ENCODE peak calls at places on chromosomes 16 and 17, in ten cellular contexts. C is RWPE2; U is stomach; L is AG04450; S is fibroblast of lung; N is body of pancreas; P is breast epithelium; Z is right lobe of liver; V is CD4-positive, alpha-beta T cell; I is cardiac muscle cell. B is an unnamed sample.

GRCh38 chr16:17072104-17072503 is 398.7 kb downstream of the XYLT1 start:
- DNase-seq in Z (no peak), V (no peak), S (no peak), C (no peak), P (no peak), I (no peak), N (no peak), L (no peak), U (no peak), B (peak)

GRCh38 chr17:83179811-83180210 is 100.4 kb downstream of the METRNL start:
- DNase-seq in V (no peak), L (no peak), I (no peak), S (no peak), Z (peak), N (no peak), U (no peak), C (no peak), P (no peak), B (no peak)

GRCh38 chr17:41777579-41778188 is 8.8 kb downstream of the JUP start:
- DNase-seq in U (peak), I (no peak), N (peak), V (no peak), C (no peak), S (peak), Z (peak), L (peak), P (peak), B (no peak)

GRCh38 chr17:72342582-72343527 is 222.0 kb downstream of the SOX9 start:
- DNase-seq in U (no peak), Z (no peak), N (no peak), L (no peak), V (no peak), C (no peak), P (peak), I (no peak), S (no peak), B (no peak)

GRCh38 chr17:1977583-1978395 is 47.3 kb downstream of the RTN4RL1 start:
- DNase-seq in U (no peak), V (no peak), C (no peak), S (no peak), L (no peak), Z (no peak), I (peak), N (peak), P (no peak), B (no peak)

GRCh38 chr16:15899538-15900100 is 11.2 kb upstream of the CEP20 start:
- DNase-seq in N (peak), I (no peak), U (peak), Z (no peak), C (peak), L (peak), S (peak), P (peak), V (no peak), B (peak)

GRCh38 chr17:70307430-70307829 is 138.1 kb downstream of the KCNJ2 start:
- DNase-seq in L (no peak), C (no peak), U (no peak), Z (no peak), N (no peak), I (no peak), S (peak), V (no peak), P (no peak), B (no peak)

GRCh38 chr17:1083451-1084187 is 86.7 kb downstream of the TIMM22 start:
- DNase-seq in L (no peak), C (no peak), N (no peak), S (peak), V (no peak), I (no peak), U (peak), Z (no peak), P (no peak), B (no peak)

GRCh38 chr17:31663576-31663975 is 195.5 kb downstream of the COPRS start:
- DNase-seq in S (peak), I (no peak), Z (no peak), P (no peak), N (no peak), L (no peak), U (no peak), V (no peak), C (no peak), B (no peak)

GRCh38 chr17:80474231-80474932 is 2.0 kb downstream of the NPTX1 start:
- DNase-seq in L (no peak), V (peak), S (peak), C (no peak), I (no peak), P (no peak), U (no peak), Z (no peak), N (no peak), B (no peak)

GRCh38 chr16:14070555-14070876 is 603 bp upstream of the MRTFB start:
- DNase-seq in P (no peak), S (no peak), Z (no peak), L (no peak), C (no peak), I (no peak), V (no peak), U (no peak), N (no peak), B (no peak)

GRCh38 chr17:79223953-79224352 is 149.3 kb downstream of the ENGASE start:
- DNase-seq in I (no peak), L (no peak), U (no peak), N (no peak), P (no peak), C (no peak), V (no peak), S (no peak), Z (no peak), B (no peak)

GRCh38 chr16:85805442-85806045 is 6.0 kb downstream of the COX4I1 start:
- DNase-seq in U (no peak), N (no peak), I (no peak), C (no peak), V (no peak), P (no peak), S (no peak), L (no peak), Z (no peak), B (no peak)

GRCh38 chr17:38352245-38353083 is 820 bp downstream of the SOCS7 start:
- DNase-seq in U (peak), C (no peak), S (peak), P (no peak), I (peak), V (peak), Z (no peak), L (no peak), N (peak), B (no peak)

GRCh38 chr17:8506145-8506544 is 70.5 kb downstream of the NDEL1 start:
- DNase-seq in S (no peak), P (no peak), I (no peak), C (no peak), V (no peak), L (no peak), U (no peak), N (no peak), Z (no peak), B (no peak)

GRCh38 chr16:79360267-79360666 is 240.3 kb downstream of the MAF start:
- DNase-seq in I (no peak), S (no peak), V (no peak), C (peak), Z (no peak), L (no peak), U (peak), P (no peak), N (no peak), B (peak)

GRCh38 chr16:10206215-10206614 is 24.0 kb upstream of the GRIN2A start:
- DNase-seq in L (no peak), Z (no peak), N (no peak), I (no peak), C (no peak), U (no peak), V (no peak), P (no peak), S (no peak), B (peak)

GRCh38 chr17:42586514-42587230 is 9.1 kb upstream of the PSMC3IP start:
- DNase-seq in P (no peak), I (no peak), S (no peak), C (no peak), L (no peak), N (no peak), U (no peak), V (no peak), Z (no peak), B (peak)

GRCh38 chr17:60156746-60157145 is 7.0 kb downstream of the CA4 start:
- DNase-seq in C (no peak), V (no peak), P (no peak), N (no peak), S (no peak), U (no peak), I (no peak), Z (no peak), L (no peak), B (no peak)

GRCh38 chr17:20174588-20175265 is 165.6 kb downstream of the SPECC1 start:
- DNase-seq in I (no peak), S (peak), P (no peak), N (no peak), C (no peak), Z (no peak), U (peak), L (no peak), V (no peak), B (no peak)

GRCh38 chr16:83813818-83814653 is 6.3 kb downstream of the HSBP1 start:
- DNase-seq in U (no peak), P (no peak), C (no peak), I (peak), Z (peak), S (peak), V (no peak), L (peak), N (peak), B (no peak)

GRCh38 chr16:82936941-82937551 is 310.3 kb downstream of the CDH13 start:
- DNase-seq in Z (no peak), V (no peak), C (no peak), L (peak), S (peak), N (no peak), I (no peak), U (no peak), P (no peak), B (no peak)

GRCh38 chr17:81427446-81428120 is 32.3 kb downstream of the BAHCC1 start:
- DNase-seq in S (no peak), V (no peak), Z (peak), P (no peak), C (no peak), N (peak), U (peak), I (no peak), L (no peak), B (no peak)

GRCh38 chr16:74951676-74952075 is 33.2 kb downstream of the WDR59 start:
- DNase-seq in L (no peak), P (no peak), V (no peak), C (no peak), U (no peak), S (no peak), I (no peak), N (no peak), Z (no peak), B (no peak)

GRCh38 chr17:17837380-17837821 is 615 bp upstream of the SREBF1 start:
- DNase-seq in P (no peak), S (peak), Z (no peak), L (no peak), I (no peak), V (no peak), C (no peak), N (peak), U (no peak), B (no peak)

GRCh38 chr16:86823895-86824671 is 245.7 kb downstream of the FOXL1 start:
- DNase-seq in S (peak), N (no peak), P (no peak), V (no peak), C (no peak), U (no peak), L (peak), I (no peak), Z (no peak), B (no peak)

GRCh38 chr17:68195667-68196393 is 52.0 kb upstream of the AMZ2 start:
- DNase-seq in L (no peak), C (peak), I (peak), N (no peak), U (no peak), P (no peak), Z (no peak), S (no peak), V (no peak), B (no peak)

GRCh38 chr17:43676471-43676870 is 14.7 kb upstream of the MEOX1 start:
- DNase-seq in S (peak), V (no peak), N (no peak), U (no peak), I (no peak), C (no peak), Z (no peak), P (no peak), L (no peak), B (no peak)

GRCh38 chr17:28328325-28328724 is 6.9 kb downstream of the IFT20 start:
- DNase-seq in N (no peak), U (peak), C (no peak), Z (peak), I (no peak), P (no peak), S (peak), V (no peak), L (no peak), B (no peak)

GRCh38 chr17:59618894-59619312 is 792 bp upstream of the CLTC start:
- DNase-seq in P (no peak), Z (no peak), U (no peak), L (no peak), I (peak), V (no peak), C (no peak), S (no peak), N (no peak), B (no peak)

GRCh38 chr17:55720917-55721836 is 1.5 kb downstream of the TMEM100 start:
- DNase-seq in S (no peak), Z (no peak), L (no peak), V (no peak), P (no peak), C (no peak), I (peak), N (no peak), U (no peak), B (no peak)

GRCh38 chr17:4771519-4772234 is at the start of gene TM4SF5:
- DNase-seq in Z (peak), P (no peak), C (no peak), L (no peak), I (no peak), N (peak), S (no peak), V (no peak), U (peak), B (no peak)

GRCh38 chr17:40095356-40095943 is 4.9 kb downstream of the NR1D1 start:
- DNase-seq in L (no peak), I (no peak), Z (no peak), S (no peak), C (no peak), U (peak), P (peak), V (no peak), N (peak), B (no peak)

DNA sequence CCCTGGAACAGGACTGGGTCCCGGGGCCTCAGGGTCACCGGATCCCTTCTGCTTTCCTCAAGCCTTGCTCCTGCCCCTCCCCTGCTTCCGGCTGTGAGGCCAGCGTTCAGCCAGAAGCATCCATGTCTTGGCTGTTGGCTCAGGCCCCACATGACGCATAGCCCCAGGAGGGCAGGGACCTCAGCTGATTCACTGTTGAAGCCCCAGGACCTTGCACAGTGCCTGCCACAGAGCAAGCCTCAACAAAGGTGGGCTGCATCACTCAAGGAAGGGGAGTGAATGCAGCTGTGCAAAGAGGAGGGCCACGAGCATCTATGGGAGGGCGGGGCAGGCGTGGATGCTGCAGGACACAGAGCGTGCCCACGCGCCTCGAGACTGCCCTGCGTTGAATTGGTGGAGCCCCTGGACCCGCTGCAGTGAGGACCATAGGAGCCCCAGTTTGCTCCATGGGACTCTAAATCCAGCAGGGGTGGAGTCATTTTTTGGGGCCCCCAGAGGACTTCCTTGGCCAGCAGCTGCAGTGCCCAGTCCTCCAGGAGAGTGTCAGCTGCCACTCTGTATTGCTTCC is 28.2 kb upstream of the ITGA3 start:
- DNase-seq in N (peak), Z (peak), S (peak), I (no peak), V (no peak), U (peak), C (peak), P (peak), L (peak), B (peak)
- H3K27ac ChIP-seq in N (peak), Z (no peak), S (peak), I (no peak), V (no peak), U (no peak), C (peak), P (peak), L (peak), B (peak)

DNA sequence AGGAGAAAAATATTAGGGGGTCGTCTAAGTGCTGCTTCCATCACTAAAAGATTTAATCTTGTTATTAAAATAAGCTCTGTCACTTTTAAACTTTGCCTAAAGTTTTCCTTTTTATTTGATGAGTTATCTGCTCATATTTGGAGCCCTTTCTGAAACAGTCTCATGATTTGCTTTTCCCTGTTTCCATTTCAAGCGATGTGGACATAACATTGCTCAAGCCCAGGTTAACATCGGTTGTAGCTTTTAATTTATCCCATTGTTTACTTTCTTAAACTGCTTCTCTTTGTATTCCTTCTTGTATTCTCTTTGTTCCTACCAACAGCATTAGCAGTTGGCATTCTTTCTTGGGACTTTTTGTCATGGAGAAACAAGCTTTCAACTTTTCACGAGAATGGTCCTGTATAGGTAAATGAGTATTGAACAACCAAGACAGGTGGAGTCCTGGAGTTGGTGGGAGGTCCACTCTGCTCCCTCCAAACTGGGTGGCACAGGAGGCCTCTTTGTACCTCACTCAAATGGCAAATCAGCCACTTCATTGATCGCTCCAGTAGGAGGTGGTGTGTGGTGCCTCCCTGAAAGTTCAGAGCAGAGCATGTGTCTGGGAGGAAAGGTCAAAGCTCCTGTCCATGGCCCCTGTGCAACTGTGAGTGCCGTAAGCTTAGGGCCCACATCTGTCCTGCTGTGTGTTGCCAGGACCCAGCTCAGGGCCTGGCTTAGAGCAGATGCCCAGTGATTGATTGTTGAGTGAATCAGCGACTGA is 107.0 kb downstream of the CYLD start:
- DNase-seq in N (no peak), I (no peak), L (no peak), V (no peak), U (no peak), P (no peak), Z (no peak), C (no peak), S (no peak), B (no peak)
- H3K27ac ChIP-seq in N (no peak), I (no peak), L (no peak), V (no peak), U (no peak), P (no peak), Z (peak), C (no peak), S (no peak), B (no peak)

DNA sequence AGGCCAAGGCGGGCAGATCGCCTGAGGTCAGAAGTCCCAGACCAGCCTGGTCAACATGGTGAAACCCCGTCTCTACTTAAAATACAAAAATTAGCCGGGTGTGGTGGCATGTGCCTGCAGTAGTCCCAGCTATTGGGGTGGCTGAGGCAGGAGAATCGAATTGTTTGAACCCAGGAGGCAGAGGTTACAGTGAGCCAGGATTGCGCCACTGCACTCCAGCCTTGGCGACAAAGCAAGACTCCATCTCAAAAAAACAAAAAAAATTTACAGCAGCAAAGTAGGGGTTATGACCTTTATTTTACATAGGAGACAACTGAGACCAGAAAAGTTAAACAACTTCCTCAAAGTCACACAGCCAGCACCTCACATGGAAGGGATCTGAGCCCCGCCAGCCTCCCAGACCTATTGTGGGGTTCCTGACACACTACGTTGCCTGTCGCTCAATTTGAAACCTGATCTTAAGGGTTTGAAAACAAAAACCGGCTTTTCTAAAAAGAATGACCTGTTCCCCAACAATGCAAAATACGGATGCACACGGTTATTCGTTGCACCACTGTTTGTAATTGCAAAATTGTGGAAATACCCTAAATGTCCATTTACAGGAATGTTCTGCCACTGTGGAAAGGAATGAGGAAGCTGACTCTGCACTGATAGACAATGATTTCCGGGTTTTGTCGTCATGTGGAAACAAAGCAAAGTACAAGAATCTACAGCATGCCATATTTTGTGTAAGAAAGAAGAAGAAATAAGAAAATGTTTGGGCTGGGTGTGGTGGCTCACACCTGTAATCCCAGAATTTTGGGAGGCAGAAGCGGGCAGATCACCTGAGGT is 77.2 kb downstream of the CNGB1 start:
- DNase-seq in V (no peak), I (no peak), S (peak), U (no peak), L (peak), N (peak), P (no peak), Z (peak), C (no peak), B (peak)
- H3K27ac ChIP-seq in V (no peak), I (no peak), S (no peak), U (peak), L (peak), N (peak), P (no peak), Z (peak), C (peak), B (peak)

GRCh38 chr17:57923182-57923872 is 31.9 kb downstream of the CUEDC1 start:
- DNase-seq in S (no peak), I (no peak), P (no peak), C (no peak), L (no peak), U (no peak), V (no peak), N (no peak), Z (no peak), B (no peak)
- H3K27ac ChIP-seq in S (no peak), I (no peak), P (no peak), C (no peak), L (no peak), U (no peak), V (no peak), N (no peak), Z (no peak), B (no peak)

GRCh38 chr17:53543363-53543927 is 279.3 kb upstream of the KIF2B start:
- DNase-seq in V (no peak), Z (no peak), S (peak), L (no peak), U (no peak), I (no peak), N (no peak), C (no peak), P (no peak), B (no peak)

DNA sequence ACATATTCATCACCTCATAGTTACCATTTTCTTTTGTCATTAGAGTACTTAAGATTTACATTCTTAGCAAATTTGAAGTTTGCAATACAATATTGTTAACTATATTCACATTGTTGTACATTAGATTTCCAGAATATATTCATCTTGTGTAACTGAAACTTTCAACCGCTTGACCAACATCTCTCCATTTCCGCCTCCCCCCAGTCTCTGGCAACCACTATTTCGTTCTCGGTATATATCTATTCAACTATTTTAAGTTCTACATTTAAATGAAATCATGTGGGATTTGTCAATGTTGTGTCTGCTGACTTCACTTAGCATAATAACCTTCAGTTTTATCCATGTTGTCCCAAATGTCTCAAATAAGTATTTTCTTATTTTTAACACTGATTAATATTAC is 274.5 kb upstream of the KIF2B start:
- DNase-seq in S (no peak), V (no peak), L (no peak), U (no peak), I (no peak), N (no peak), Z (no peak), P (no peak), C (no peak), B (no peak)
- H3K27ac ChIP-seq in S (no peak), V (no peak), L (no peak), U (no peak), I (no peak), N (no peak), Z (no peak), P (no peak), C (no peak), B (no peak)

B was measured in epithelial cell of prostate.